ENCODE peak calls at places on chromosomes 16 and 17, in six cellular contexts. T is HTR-8/SVneo; V is A172; N is left lobe of liver; D is activated naive CD4-positive, alpha-beta T cell; Z is BJ. F is an unnamed sample.

GRCh38 chr16:87540072-87540976 is 47.5 kb upstream of the ZCCHC14 start:
- DNase-seq in T (no peak), V (no peak), N (no peak), D (no peak), Z (no peak), F (no peak)

GRCh38 chr16:73337371-73337770 is 289.4 kb upstream of the ZFHX3 start:
- DNase-seq in T (no peak), V (peak), N (no peak), D (no peak), Z (no peak), F (no peak)

GRCh38 chr16:17160285-17160854 is 310.4 kb downstream of the XYLT1 start:
- DNase-seq in T (no peak), V (no peak), N (no peak), D (no peak), Z (no peak), F (no peak)

GRCh38 chr17:21549107-21549687 is 143.1 kb upstream of the KCNJ18 start:
- DNase-seq in T (no peak), V (peak), N (no peak), D (no peak), Z (no peak), F (no peak)

GRCh38 chr17:5877948-5878347 is 192.2 kb upstream of the WSCD1 start:
- DNase-seq in T (no peak), V (peak), N (peak), D (no peak), Z (no peak), F (no peak)

GRCh38 chr16:11152205-11152604 is 103.8 kb downstream of the SOCS1 start:
- DNase-seq in T (no peak), V (no peak), N (no peak), D (no peak), Z (no peak), F (no peak)

GRCh38 chr17:8005357-8005756 is 2.9 kb downstream of the GUCY2D start:
- DNase-seq in T (no peak), V (peak), N (no peak), D (no peak), Z (no peak), F (no peak)

GRCh38 chr16:3907586-3907985 is 27.1 kb upstream of the CREBBP start:
- DNase-seq in T (no peak), V (no peak), N (no peak), D (no peak), Z (no peak), F (no peak)

GRCh38 chr17:50638851-50639767 is 4.4 kb downstream of the ABCC3 start:
- DNase-seq in T (peak), V (peak), N (peak), D (no peak), Z (peak), F (no peak)

GRCh38 chr17:8131844-8132441 is 8.0 kb upstream of the HES7 start:
- DNase-seq in T (peak), V (peak), N (no peak), D (no peak), Z (no peak), F (no peak)

GRCh38 chr17:80650751-80651173 is 106.1 kb downstream of the RPTOR start:
- DNase-seq in T (no peak), V (no peak), N (no peak), D (no peak), Z (no peak), F (no peak)

GRCh38 chr16:78996806-78997205 is 603.7 kb downstream of the MAF start:
- DNase-seq in T (no peak), V (no peak), N (no peak), D (no peak), Z (no peak), F (no peak)

GRCh38 chr16:50699345-50700159 is 6.1 kb downstream of the NOD2 start:
- DNase-seq in T (no peak), V (peak), N (peak), D (no peak), Z (no peak), F (no peak)

GRCh38 chr17:66040402-66040801 is 151.5 kb downstream of the CEP112 start:
- DNase-seq in T (no peak), V (no peak), N (no peak), D (no peak), Z (no peak), F (no peak)

GRCh38 chr16:89837014-89837546 is 8.8 kb downstream of the SPIRE2 start:
- DNase-seq in T (no peak), V (no peak), N (no peak), D (no peak), Z (no peak), F (no peak)

GRCh38 chr17:19752216-19753048 is 4.3 kb upstream of the ALDH3A1 start:
- DNase-seq in T (no peak), V (peak), N (no peak), D (no peak), Z (no peak), F (no peak)

GRCh38 chr16:86245351-86245750 is 265.0 kb upstream of the FOXF1 start:
- DNase-seq in T (no peak), V (no peak), N (no peak), D (no peak), Z (no peak), F (no peak)

GRCh38 chr16:30893082-30893743 is 664 bp downstream of the BCL7C start:
- DNase-seq in T (no peak), V (no peak), N (peak), D (no peak), Z (no peak), F (no peak)

GRCh38 chr17:43309505-43310329 is 75.9 kb upstream of the RNU2-1 start:
- DNase-seq in T (no peak), V (no peak), N (peak), D (no peak), Z (no peak), F (no peak)

GRCh38 chr16:56190903-56191806 is at the start of gene GNAO1:
- DNase-seq in T (peak), V (peak), N (peak), D (no peak), Z (no peak), F (peak)

GRCh38 chr16:83051451-83051850 is 424.7 kb downstream of the CDH13 start:
- DNase-seq in T (no peak), V (no peak), N (no peak), D (no peak), Z (no peak), F (no peak)

GRCh38 chr16:68382296-68382718 is 66.0 kb downstream of the SMPD3 start:
- DNase-seq in T (no peak), V (no peak), N (no peak), D (no peak), Z (no peak), F (no peak)

GRCh38 chr16:11140867-11141266 is 115.1 kb downstream of the SOCS1 start:
- DNase-seq in T (no peak), V (no peak), N (no peak), D (no peak), Z (no peak), F (no peak)

GRCh38 chr16:85430523-85431381 is 182.4 kb upstream of the GSE1 start:
- DNase-seq in T (no peak), V (no peak), N (peak), D (no peak), Z (no peak), F (no peak)

GRCh38 chr16:31145398-31145990 is 4.4 kb downstream of the PRSS36 start:
- DNase-seq in T (no peak), V (no peak), N (no peak), D (no peak), Z (no peak), F (no peak)

GRCh38 chr17:606501-607243 is 108.0 kb downstream of the VPS53 start:
- DNase-seq in T (no peak), V (no peak), N (no peak), D (no peak), Z (no peak), F (no peak)

GRCh38 chr16:105521-105920 is 27.5 kb downstream of the MPG start:
- DNase-seq in T (no peak), V (no peak), N (no peak), D (no peak), Z (no peak), F (no peak)

GRCh38 chr16:54447606-54448440 is 161.2 kb upstream of the IRX3 start:
- DNase-seq in T (peak), V (peak), N (no peak), D (no peak), Z (no peak), F (no peak)

GRCh38 chr16:85905110-85906095 is 6.4 kb downstream of the IRF8 start:
- DNase-seq in T (no peak), V (no peak), N (no peak), D (no peak), Z (no peak), F (no peak)

GRCh38 chr16:1745900-1746692 is 25.2 kb downstream of the NME3 start:
- DNase-seq in T (peak), V (peak), N (no peak), D (no peak), Z (peak), F (no peak)

GRCh38 chr16:22098538-22099255 is 6.4 kb downstream of the VWA3A start:
- DNase-seq in T (peak), V (peak), N (no peak), D (no peak), Z (no peak), F (no peak)

GRCh38 chr16:47285001-47285400 is 141.3 kb upstream of the NETO2 start:
- DNase-seq in T (no peak), V (no peak), N (no peak), D (no peak), Z (no peak), F (no peak)

GRCh38 chr16:85178006-85178591 is 65.8 kb upstream of the CIBAR2 start:
- DNase-seq in T (no peak), V (no peak), N (no peak), D (no peak), Z (no peak), F (no peak)

GRCh38 chr16:67017810-67018488 is 11.0 kb upstream of the CBFB start:
- DNase-seq in T (peak), V (peak), N (peak), D (peak), Z (peak), F (no peak)

GRCh38 chr17:82977586-82977985 is 101.8 kb upstream of the METRNL start:
- DNase-seq in T (no peak), V (no peak), N (peak), D (no peak), Z (no peak), F (no peak)

F was measured in activated gamma-delta T cell.